ENCODE peak calls at places on chromosomes 6 and 20, in five cellular contexts. One of them, this sample, is unnamed.

GRCh38 chr6:36227379-36228344 is 31.1 kb downstream of the BRPF3 start:
- DNase-seq in NCI-H774: no peak
- DNase-seq in Right ventricle myocardium superior: no peak
- DNase-seq in NCI-H510A treated with DMSO at 0.1 percent for 48 hours: peak
- DNase-seq in NCI-H2081: no peak
- DNase-seq in this sample: no peak

GRCh38 chr6:170448317-170448716 is 104.8 kb downstream of the PSMB1 start:
- DNase-seq in NCI-H774: no peak
- DNase-seq in Right ventricle myocardium superior: no peak
- DNase-seq in NCI-H510A treated with DMSO at 0.1 percent for 48 hours: no peak
- DNase-seq in NCI-H2081: no peak
- DNase-seq in this sample: no peak

GRCh38 chr6:110949679-110950285 is 8.7 kb upstream of the GTF3C6 start:
- DNase-seq in NCI-H774: peak
- DNase-seq in Right ventricle myocardium superior: no peak
- DNase-seq in NCI-H510A treated with DMSO at 0.1 percent for 48 hours: no peak
- DNase-seq in NCI-H2081: peak
- DNase-seq in this sample: no peak

GRCh38 chr6:32176476-32177181 is 745 bp upstream of the AGPAT1 start:
- DNase-seq in NCI-H774: no peak
- DNase-seq in Right ventricle myocardium superior: no peak
- DNase-seq in NCI-H510A treated with DMSO at 0.1 percent for 48 hours: peak
- DNase-seq in NCI-H2081: no peak
- DNase-seq in this sample: no peak

GRCh38 chr6:152636675-152637421 is at the start of gene SYNE1:
- DNase-seq in NCI-H774: no peak
- DNase-seq in Right ventricle myocardium superior: peak
- DNase-seq in NCI-H510A treated with DMSO at 0.1 percent for 48 hours: peak
- DNase-seq in NCI-H2081: no peak
- DNase-seq in this sample: no peak

GRCh38 chr6:55449219-55449618 is 122.0 kb downstream of the GFRAL start:
- DNase-seq in NCI-H774: no peak
- DNase-seq in Right ventricle myocardium superior: no peak
- DNase-seq in NCI-H510A treated with DMSO at 0.1 percent for 48 hours: no peak
- DNase-seq in NCI-H2081: no peak
- DNase-seq in this sample: peak

GRCh38 chr6:107817784-107818183 is 6.3 kb downstream of the SCML4 start:
- DNase-seq in NCI-H774: no peak
- DNase-seq in Right ventricle myocardium superior: no peak
- DNase-seq in NCI-H510A treated with DMSO at 0.1 percent for 48 hours: no peak
- DNase-seq in NCI-H2081: no peak
- DNase-seq in this sample: no peak

GRCh38 chr6:42226251-42227143 is 8.8 kb upstream of the MRPS10 start:
- DNase-seq in NCI-H774: no peak
- DNase-seq in Right ventricle myocardium superior: no peak
- DNase-seq in NCI-H510A treated with DMSO at 0.1 percent for 48 hours: no peak
- DNase-seq in NCI-H2081: no peak
- DNase-seq in this sample: no peak

GRCh38 chr6:76631641-76632040 is 559.2 kb upstream of the IMPG1 start:
- DNase-seq in NCI-H774: no peak
- DNase-seq in Right ventricle myocardium superior: no peak
- DNase-seq in NCI-H510A treated with DMSO at 0.1 percent for 48 hours: no peak
- DNase-seq in NCI-H2081: no peak
- DNase-seq in this sample: peak

GRCh38 chr6:16947461-16948159 is 154.2 kb upstream of the STMND1 start:
- DNase-seq in NCI-H774: no peak
- DNase-seq in Right ventricle myocardium superior: no peak
- DNase-seq in NCI-H510A treated with DMSO at 0.1 percent for 48 hours: no peak
- DNase-seq in NCI-H2081: no peak
- DNase-seq in this sample: no peak

GRCh38 chr20:4552075-4552474 is 169.6 kb upstream of the PRND start:
- DNase-seq in NCI-H774: no peak
- DNase-seq in Right ventricle myocardium superior: no peak
- DNase-seq in NCI-H510A treated with DMSO at 0.1 percent for 48 hours: no peak
- DNase-seq in NCI-H2081: no peak
- DNase-seq in this sample: no peak

GRCh38 chr6:35439308-35439707 is 12.8 kb upstream of the FANCE start:
- DNase-seq in NCI-H774: no peak
- DNase-seq in Right ventricle myocardium superior: no peak
- DNase-seq in NCI-H510A treated with DMSO at 0.1 percent for 48 hours: no peak
- DNase-seq in NCI-H2081: no peak
- DNase-seq in this sample: no peak

GRCh38 chr6:140475086-140475485 is 1100.6 kb upstream of the CITED2 start:
- DNase-seq in NCI-H774: no peak
- DNase-seq in Right ventricle myocardium superior: no peak
- DNase-seq in NCI-H510A treated with DMSO at 0.1 percent for 48 hours: no peak
- DNase-seq in NCI-H2081: no peak
- DNase-seq in this sample: no peak

GRCh38 chr20:37077009-37077408 is 18.8 kb downstream of the RBL1 start:
- DNase-seq in NCI-H774: no peak
- DNase-seq in Right ventricle myocardium superior: no peak
- DNase-seq in NCI-H510A treated with DMSO at 0.1 percent for 48 hours: no peak
- DNase-seq in NCI-H2081: no peak
- DNase-seq in this sample: no peak

GRCh38 chr6:135212935-135213334 is 31.8 kb downstream of the MYB start:
- DNase-seq in NCI-H774: no peak
- DNase-seq in Right ventricle myocardium superior: no peak
- DNase-seq in NCI-H510A treated with DMSO at 0.1 percent for 48 hours: no peak
- DNase-seq in NCI-H2081: no peak
- DNase-seq in this sample: no peak

GRCh38 chr6:180295-180694 is 112.0 kb upstream of the DUSP22 start:
- DNase-seq in NCI-H774: no peak
- DNase-seq in Right ventricle myocardium superior: no peak
- DNase-seq in NCI-H510A treated with DMSO at 0.1 percent for 48 hours: no peak
- DNase-seq in NCI-H2081: no peak
- DNase-seq in this sample: no peak

GRCh38 chr20:3471397-3472021 is 691 bp downstream of the ATRN start:
- DNase-seq in NCI-H774: no peak
- DNase-seq in Right ventricle myocardium superior: no peak
- DNase-seq in NCI-H510A treated with DMSO at 0.1 percent for 48 hours: no peak
- DNase-seq in NCI-H2081: no peak
- DNase-seq in this sample: no peak